ENCODE peak calls at places on chromosomes 12 and 14, in eight cellular contexts. E, M, K, L, G, D, H and C are unnamed samples.

GRCh38 chr12:98232753-98233385 is 282.5 kb upstream of the TMPO start:
- DNase-seq in M (no peak), E (no peak), D (no peak), H (no peak), G (no peak), K (no peak), L (no peak), C (no peak)

GRCh38 chr12:52210186-52210924 is 18.5 kb upstream of the KRT80 start:
- DNase-seq in L (peak; percentile 20), D (no peak), H (no peak), G (no peak), M (no peak), K (no peak), E (peak; percentile 69), C (no peak)

GRCh38 chr12:62813031-62813829 is 121.7 kb downstream of the PPM1H start:
- DNase-seq in H (peak; percentile 27), M (peak; percentile 38), D (peak; percentile 60), K (peak; percentile 65), E (peak; percentile 64), G (peak; percentile 85), L (peak; percentile 58), C (peak; percentile 45)

GRCh38 chr14:22070119-22070982 is 396.7 kb upstream of the OR4E1 start:
- DNase-seq in H (no peak), E (no peak), G (peak; percentile 50), M (no peak), K (no peak), L (no peak), D (no peak), C (no peak)

GRCh38 chr14:59200214-59200613 is 11.7 kb downstream of the DAAM1 start:
- DNase-seq in H (no peak), M (no peak), D (no peak), L (no peak), E (no peak), K (no peak), G (no peak), C (no peak)

GRCh38 chr12:75781532-75782046 is 250.0 kb downstream of the PHLDA1 start:
- DNase-seq in G (no peak), K (peak; percentile 52), M (no peak), L (no peak), H (peak; percentile 37), E (peak; percentile 92), D (no peak), C (no peak)

GRCh38 chr12:39692258-39692853 is 72.8 kb upstream of the ABCD2 start:
- DNase-seq in G (peak; percentile 12), M (no peak), H (no peak), E (no peak), K (peak; percentile 50), L (no peak), D (no peak), C (no peak)

GRCh38 chr12:96878704-96879103 is 28.4 kb upstream of the NEDD1 start:
- DNase-seq in K (no peak), L (no peak), G (no peak), E (peak; percentile 60), M (no peak), H (no peak), D (no peak), C (no peak)

GRCh38 chr12:50112456-50113218 is 601 bp downstream of the COX14 start:
- DNase-seq in G (no peak), E (peak; percentile 60), L (no peak), M (no peak), K (peak; percentile 85), H (no peak), D (no peak), C (no peak)

GRCh38 chr14:54688229-54688628 is 121.3 kb downstream of the SAMD4A start:
- DNase-seq in G (no peak), M (no peak), D (no peak), H (no peak), L (no peak), E (no peak), K (no peak), C (no peak)

GRCh38 chr12:26524862-26525465 is 308.0 kb downstream of the ITPR2 start:
- DNase-seq in D (no peak), L (no peak), E (peak; percentile 7), G (peak; percentile 24), H (no peak), K (peak; percentile 59), M (no peak), C (peak; percentile 60)

GRCh38 chr12:51118706-51119105 is 35.3 kb upstream of the CSRNP2 start:
- DNase-seq in M (no peak), H (peak; percentile 21), K (no peak), E (peak; percentile 94), D (no peak), L (no peak), G (no peak), C (peak; percentile 22)

GRCh38 chr12:79262938-79263337 is 398.4 kb downstream of the SYT1 start:
- DNase-seq in D (no peak), E (peak; percentile 54), K (peak; percentile 13), H (no peak), G (no peak), L (no peak), M (no peak), C (no peak)

GRCh38 chr12:74891276-74891675 is 318.4 kb downstream of the KCNC2 start:
- DNase-seq in D (no peak), G (no peak), E (no peak), H (no peak), L (no peak), M (no peak), K (no peak), C (no peak)

GRCh38 chr14:22485178-22485577 is 103.8 kb downstream of the DAD1 start:
- DNase-seq in G (no peak), K (no peak), L (no peak), H (no peak), M (no peak), D (no peak), E (peak; percentile 56), C (no peak)

GRCh38 chr12:26748412-26748740 is 84.6 kb downstream of the ITPR2 start:
- DNase-seq in E (no peak), D (no peak), G (no peak), M (no peak), L (no peak), K (no peak), H (no peak), C (no peak)

GRCh38 chr14:100144996-100145646 is 14.3 kb downstream of the DEGS2 start:
- DNase-seq in M (no peak), D (no peak), H (no peak), L (peak; percentile 65), K (no peak), G (no peak), E (no peak), C (peak; percentile 72)

GRCh38 chr14:56868660-56869059 is 58.4 kb upstream of the OTX2 start:
- DNase-seq in D (no peak), L (no peak), G (no peak), M (no peak), E (no peak), K (no peak), H (no peak), C (no peak)